ENCODE peak calls at places on chromosomes 5 and 9, in six cellular contexts. T is HCT116, I is K562, A is HepG2, D is SK-N-SH, U is H1. O is an unnamed sample.

GRCh38 chr9:133351908-133352634 is 4.1 kb downstream of the RPL7A start:
- DNase-seq in I (peak), U (peak), D (peak), A (peak), T (no peak), O (no peak)

GRCh38 chr5:135823799-135824366 is 10.6 kb upstream of the SLC25A48 start:
- DNase-seq in I (no peak), A (no peak), T (no peak), U (no peak), D (no peak), O (no peak)

GRCh38 chr9:14512942-14513341 is 180.3 kb downstream of the ZDHHC21 start:
- DNase-seq in U (no peak), D (no peak), A (no peak), I (no peak), T (no peak), O (no peak)

GRCh38 chr5:35777358-35778087 is 79.2 kb upstream of the IL7R start:
- DNase-seq in D (peak), A (peak), I (peak), U (peak), T (peak), O (peak)

GRCh38 chr5:6837519-6838110 is 124.4 kb downstream of the TENT4A start:
- DNase-seq in T (no peak), U (peak), D (peak), I (peak), A (no peak), O (peak)

GRCh38 chr5:95817430-95817829 is 5.1 kb downstream of the GLRX start:
- DNase-seq in U (no peak), I (no peak), T (no peak), A (no peak), D (no peak), O (no peak)

GRCh38 chr5:180593446-180594206 is 2.3 kb upstream of the SCGB3A1 start:
- DNase-seq in U (no peak), I (no peak), A (no peak), D (peak), T (no peak), O (no peak)

GRCh38 chr5:93800988-93801811 is 59.8 kb upstream of the POU5F2 start:
- DNase-seq in T (peak), U (no peak), I (peak), D (peak), A (peak), O (peak)

GRCh38 chr9:78131969-78132687 is 100.5 kb upstream of the GNAQ start:
- DNase-seq in T (no peak), D (no peak), A (no peak), U (no peak), I (no peak), O (no peak)

GRCh38 chr5:36066540-36067210 is at the start of gene UGT3A2:
- DNase-seq in I (no peak), T (no peak), D (peak), A (no peak), U (peak), O (no peak)

GRCh38 chr5:135063511-135064234 is 29.6 kb upstream of the PITX1 start:
- DNase-seq in A (no peak), U (no peak), I (peak), T (no peak), D (no peak), O (no peak)

GRCh38 chr5:16964821-16965220 is 28.7 kb upstream of the MYO10 start:
- DNase-seq in U (no peak), I (no peak), T (peak), A (no peak), D (no peak), O (no peak)

GRCh38 chr9:112955550-112955949 is 56.4 kb downstream of the ZNF883 start:
- DNase-seq in T (no peak), A (no peak), I (no peak), U (no peak), D (no peak), O (no peak)

GRCh38 chr9:98214811-98215210 is 22.4 kb upstream of the CORO2A start:
- DNase-seq in D (no peak), T (no peak), I (no peak), A (no peak), U (no peak), O (no peak)

GRCh38 chr9:75909776-75910175 is 19.3 kb downstream of the PCSK5 start:
- DNase-seq in D (no peak), U (no peak), I (no peak), T (peak), A (no peak), O (no peak)

GRCh38 chr5:80182802-80183645 is 72.8 kb downstream of the SERINC5 start:
- DNase-seq in I (peak), A (no peak), D (no peak), T (no peak), U (no peak), O (no peak)

GRCh38 chr5:92505145-92505544 is 1075.9 kb downstream of the NR2F1-AS1 start:
- DNase-seq in D (no peak), U (no peak), I (no peak), A (no peak), T (no peak), O (no peak)

GRCh38 chr9:97900103-97900737 is 22.1 kb downstream of the TRMO start:
- DNase-seq in D (no peak), I (no peak), T (no peak), A (no peak), U (no peak), O (no peak)

GRCh38 chr5:125083932-125084331 is 337.5 kb upstream of the ZNF608 start:
- DNase-seq in I (no peak), U (no peak), T (no peak), D (no peak), A (no peak), O (no peak)

GRCh38 chr5:67577424-67577823 is 380.8 kb upstream of the CD180 start:
- DNase-seq in T (no peak), U (no peak), D (no peak), I (no peak), A (no peak), O (no peak)

GRCh38 chr9:98860871-98861293 is 53.4 kb downstream of the GALNT12 start:
- DNase-seq in D (peak), A (no peak), T (no peak), U (no peak), I (peak), O (peak)

GRCh38 chr5:172726966-172727365 is 44.0 kb downstream of the DUSP1 start:
- DNase-seq in D (no peak), T (no peak), A (no peak), I (no peak), U (no peak), O (no peak)

GRCh38 chr9:115456515-115456914 is 338.6 kb upstream of the TNC start:
- DNase-seq in D (no peak), I (no peak), A (no peak), U (no peak), T (no peak), O (no peak)

GRCh38 chr9:15999422-16000339 is 446.8 kb downstream of the CCDC171 start:
- DNase-seq in T (peak), I (no peak), D (peak), A (no peak), U (no peak), O (no peak)

GRCh38 chr9:78811562-78812276 is 514.8 kb downstream of the PSAT1 start:
- DNase-seq in U (no peak), D (no peak), A (no peak), I (no peak), T (no peak), O (no peak)

GRCh38 chr5:74167206-74167929 is 473.2 kb downstream of the ENC1 start:
- DNase-seq in T (no peak), A (no peak), U (no peak), I (no peak), D (no peak), O (peak)
- TF ChIP-seq SIN3A in T (no peak), A (no peak), U (no peak), I (no peak), D (no peak), O (no peak)

DNA sequence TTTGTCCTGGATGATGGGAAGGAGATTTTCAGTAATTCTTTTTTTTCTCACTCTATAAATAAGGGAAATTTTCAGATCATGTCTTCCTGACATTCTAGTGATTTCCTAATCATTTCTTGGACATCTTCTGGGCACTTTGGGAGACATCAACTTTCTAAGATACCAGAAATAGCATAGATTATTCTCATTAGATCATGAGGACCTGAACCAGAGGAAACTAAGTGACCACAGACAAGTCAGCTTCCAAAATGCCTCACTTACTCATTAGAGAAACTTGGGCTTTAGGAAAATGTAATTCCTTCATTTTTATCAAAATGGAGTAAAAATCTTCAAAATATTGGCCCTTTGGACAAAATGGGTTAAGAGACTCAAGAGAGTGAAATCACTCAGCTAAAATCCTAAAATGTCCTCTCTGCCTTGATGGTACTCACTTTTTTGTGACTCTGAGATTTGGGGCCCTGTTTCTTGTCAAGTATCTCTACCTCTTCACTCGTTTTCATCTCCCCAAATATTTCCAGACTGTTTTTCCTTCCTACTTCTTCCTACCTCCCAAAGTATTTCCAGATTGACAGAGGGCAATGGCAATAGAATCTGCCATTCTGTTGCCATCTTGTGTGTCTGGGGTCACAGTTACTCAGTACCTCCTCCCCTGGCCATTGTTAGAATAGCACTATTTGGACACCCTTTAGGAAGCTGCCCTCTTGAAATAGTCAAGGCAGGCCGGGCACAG is 194.5 kb downstream of the NR3C1 start:
- DNase-seq in D (no peak), T (no peak), A (no peak), U (no peak), I (peak), O (peak)
- TF ChIP-seq CTCF in D (peak), T (peak), A (no peak), U (peak), I (peak), O (peak)

GRCh38 chr5:142432961-142433360 is 108.1 kb upstream of the SPRY4 start:
- DNase-seq in T (no peak), D (no peak), A (no peak), U (no peak), I (no peak), O (no peak)
- TF ChIP-seq SIN3A in T (no peak), D (no peak), A (no peak), U (no peak), I (no peak), O (no peak)

DNA sequence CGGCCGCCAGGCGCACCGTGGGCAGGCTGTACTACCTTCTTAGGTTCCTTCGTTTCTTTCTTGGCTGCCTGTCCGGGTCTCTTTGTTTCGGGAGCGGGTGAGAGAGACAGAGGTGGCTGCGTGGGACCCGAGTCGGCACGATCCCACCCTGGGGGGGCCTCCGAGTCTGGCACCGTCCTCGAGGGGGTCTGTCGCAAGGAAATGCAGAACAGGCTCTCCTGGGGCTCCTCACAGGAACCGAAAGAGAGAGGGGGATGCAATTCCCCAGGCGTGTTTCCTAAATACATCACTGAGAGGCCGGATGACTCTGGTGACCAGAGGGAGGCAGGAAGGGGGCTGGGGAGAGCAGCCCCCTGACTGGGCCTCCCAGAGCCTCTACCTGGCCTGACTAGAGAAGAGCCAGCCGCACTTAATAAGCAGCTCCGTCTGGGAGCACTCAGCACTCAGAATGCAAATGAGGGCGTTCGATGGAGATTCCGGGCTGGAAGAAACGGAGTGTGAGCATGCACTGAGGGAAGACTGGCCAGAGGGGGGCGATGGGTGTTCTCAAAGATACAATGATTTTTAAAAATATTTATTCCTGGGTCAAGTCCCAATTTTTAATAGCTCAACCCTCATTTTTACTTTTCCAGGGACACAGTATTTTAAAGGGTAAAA is 11.7 kb upstream of the INPP5E start:
- DNase-seq in D (no peak), I (no peak), A (no peak), U (no peak), T (no peak), O (no peak)
- TF ChIP-seq CTCF in D (peak), I (no peak), A (no peak), U (no peak), T (peak), O (no peak)

GRCh38 chr9:126619336-126619919 is 5.7 kb downstream of the LMX1B start:
- DNase-seq in T (no peak), A (no peak), D (no peak), I (no peak), U (no peak), O (no peak)
- TF ChIP-seq SIN3A in T (no peak), A (no peak), D (no peak), I (no peak), U (no peak), O (no peak)

DNA sequence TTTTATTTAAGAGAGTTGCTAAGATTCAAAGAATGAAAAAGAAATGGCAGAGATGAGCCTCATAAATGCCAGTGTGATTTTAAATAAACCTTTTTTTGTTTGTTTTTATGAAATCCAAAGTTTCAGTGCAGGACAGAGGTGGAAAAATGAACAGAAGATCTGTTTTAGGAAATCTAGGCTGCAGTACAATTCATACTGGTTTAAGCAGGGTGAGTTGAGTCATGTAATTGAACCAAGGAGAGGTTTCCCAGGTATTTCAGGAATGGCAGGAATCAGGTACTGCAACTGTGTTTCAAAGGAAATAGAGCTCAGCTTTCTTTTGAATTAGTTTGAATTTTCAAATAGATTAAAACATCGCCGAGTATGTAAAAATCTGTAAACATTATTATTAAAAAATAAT is 3.0 kb upstream of the ANKRD31 start:
- DNase-seq in A (peak), I (no peak), D (no peak), U (no peak), T (peak), O (no peak)
- TF ChIP-seq CTCF in A (no peak), I (no peak), D (no peak), U (no peak), T (no peak), O (no peak)

DNA sequence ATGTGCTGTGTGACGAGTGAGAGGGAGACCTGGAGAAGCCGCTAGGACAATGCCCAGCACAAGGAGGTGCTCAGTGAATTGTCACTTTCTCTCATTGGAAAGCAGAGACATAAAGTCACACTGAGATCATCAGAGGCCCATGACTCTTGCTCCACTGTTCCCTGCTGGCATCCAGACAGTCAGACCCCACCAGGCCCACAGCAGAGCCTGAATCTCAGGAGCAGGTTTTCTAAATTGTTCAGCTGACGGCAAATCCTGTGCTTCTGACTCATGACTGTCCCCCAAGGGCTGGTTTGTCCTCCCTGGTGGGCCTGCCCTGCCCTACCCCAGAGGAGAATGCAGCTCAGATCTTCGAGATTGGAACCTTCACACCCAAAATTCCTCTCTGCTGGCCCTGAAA is 2.8 kb downstream of the PTGES start:
- DNase-seq in U (no peak), D (no peak), A (no peak), T (no peak), I (no peak), O (no peak)
- TF ChIP-seq SIN3A in U (no peak), D (no peak), A (no peak), T (no peak), I (no peak), O (no peak)